ENCODE peak calls at places on chromosome 2, in five cellular contexts. T is Kasumi-1, K is MM.1S, G is NCI-H345, A is germinal center. J is an unnamed sample.

GRCh38 chr2:24830786-24831185 is 37.6 kb downstream of the CENPO start:
- DNase-seq in A (no peak), K (no peak), G (no peak), T (no peak), J (peak; percentile 33)

GRCh38 chr2:94993176-94994062 is 32.1 kb upstream of the MAL start:
- DNase-seq in A (no peak), K (no peak), T (no peak), G (no peak), J (no peak)

GRCh38 chr2:2698182-2699116 is 367.4 kb upstream of the MYT1L start:
- DNase-seq in G (peak; percentile 81), A (no peak), T (peak; percentile 34), K (no peak), J (peak; percentile 72)

GRCh38 chr2:88481937-88482336 is 29.4 kb upstream of the FOXI3 start:
- DNase-seq in G (peak; percentile 50), T (no peak), A (no peak), K (no peak), J (no peak)

GRCh38 chr2:69099541-69099940 is 86.6 kb downstream of the ANTXR1 start:
- DNase-seq in A (no peak), G (no peak), T (no peak), K (no peak), J (no peak)

GRCh38 chr2:24883946-24884345 is 36.1 kb downstream of the ADCY3 start:
- DNase-seq in G (no peak), A (no peak), K (no peak), T (no peak), J (no peak)

GRCh38 chr2:106565599-106565998 is 78.4 kb downstream of the CD8B2 start:
- DNase-seq in K (peak; percentile 65), A (no peak), G (no peak), T (no peak), J (no peak)

GRCh38 chr2:30417253-30417652 is 29.8 kb upstream of the LCLAT1 start:
- DNase-seq in K (no peak), A (no peak), T (no peak), G (no peak), J (peak; percentile 38)

GRCh38 chr2:1739322-1739957 is 4.9 kb downstream of the PXDN start:
- DNase-seq in G (no peak), T (no peak), K (no peak), A (no peak), J (peak; percentile 10)